ENCODE peak calls at places on chromosomes 2 and 18, in four cellular contexts. E is K562, O is neuronal stem cell, J is H1. M is an unnamed sample.

GRCh38 chr2:28074127-28074526 is 183.6 kb downstream of the BABAM2 start:
- DNase-seq in E (no peak), O (no peak), J (no peak), M (no peak)

GRCh38 chr2:112162956-112163355 is 24.8 kb downstream of the FBLN7 start:
- DNase-seq in E (no peak), O (no peak), J (no peak), M (peak; percentile 10)

GRCh38 chr2:65545818-65546217 is 113.4 kb upstream of the SPRED2 start:
- DNase-seq in E (no peak), O (no peak), J (no peak), M (no peak)

GRCh38 chr2:229575569-229576315 is 138.6 kb downstream of the DNER start:
- DNase-seq in E (no peak), O (no peak), J (no peak), M (no peak)

GRCh38 chr18:11664286-11664685 is 24.8 kb upstream of the GNAL start:
- DNase-seq in E (no peak), O (no peak), J (no peak), M (no peak)

GRCh38 chr18:79393626-79394401 is 1.9 kb upstream of the NFATC1 start:
- DNase-seq in E (peak; percentile 70), O (no peak), J (peak; percentile 78), M (peak; percentile 78)

GRCh38 chr2:38978908-38979307 is 89.2 kb downstream of the ARHGEF33 start:
- DNase-seq in E (no peak), O (no peak), J (no peak), M (no peak)

GRCh38 chr2:82344670-82345069 is 2040.1 kb upstream of the LRRTM1 start:
- DNase-seq in E (peak; percentile 5), O (no peak), J (no peak), M (peak; percentile 30)

GRCh38 chr2:121297217-121297830 is 12.3 kb upstream of the TFCP2L1 start:
- DNase-seq in E (peak; percentile 41), O (no peak), J (no peak), M (peak; percentile 71)

DNA sequence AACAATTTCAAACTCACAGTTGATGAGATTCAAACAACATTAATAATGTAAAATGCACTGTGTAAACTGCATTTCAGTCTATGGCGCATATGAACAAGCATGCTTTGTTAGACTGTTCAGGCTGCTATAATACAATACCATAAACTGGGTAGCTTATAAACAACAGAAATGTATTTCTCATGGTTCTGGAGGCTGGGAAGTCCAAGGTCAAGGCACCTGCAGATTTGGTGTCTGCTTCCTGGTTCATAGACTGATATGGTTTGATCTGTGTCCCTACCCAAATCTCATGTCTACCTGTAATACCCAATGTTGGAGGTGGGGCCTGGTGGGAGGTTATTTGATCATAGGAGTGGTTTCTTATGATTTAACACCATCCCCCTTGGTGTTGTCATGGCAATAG is 148.1 kb upstream of the SERPINE2 start:
- DNase-seq in E (no peak), O (no peak), J (no peak), M (no peak)
- H3K4me2 ChIP-seq in E (no peak overlapping the region), O (no peak overlapping the region), J (no peak overlapping the region), M (no peak overlapping the region)

GRCh38 chr2:170817247-170817998 is 736 bp downstream of the GAD1 start:
- DNase-seq in E (peak; percentile 36), O (peak; percentile 12), J (peak; percentile 76), M (peak; percentile 51)

GRCh38 chr2:170817999-170818293 is 1.3 kb downstream of the GAD1 start:
- DNase-seq in E (no peak), O (peak; percentile 44), J (peak; percentile 80), M (no peak)

GRCh38 chr2:170816499-170817246 is at the start of gene GAD1:
- DNase-seq in E (peak; percentile 87), O (peak; percentile 33), J (peak; percentile 79), M (peak; percentile 68)

GRCh38 chr2:170819941-170820646 is 3.4 kb downstream of the GAD1 start:
- DNase-seq in E (no peak), O (peak; percentile 31), J (peak; percentile 79), M (peak; percentile 83)

DNA sequence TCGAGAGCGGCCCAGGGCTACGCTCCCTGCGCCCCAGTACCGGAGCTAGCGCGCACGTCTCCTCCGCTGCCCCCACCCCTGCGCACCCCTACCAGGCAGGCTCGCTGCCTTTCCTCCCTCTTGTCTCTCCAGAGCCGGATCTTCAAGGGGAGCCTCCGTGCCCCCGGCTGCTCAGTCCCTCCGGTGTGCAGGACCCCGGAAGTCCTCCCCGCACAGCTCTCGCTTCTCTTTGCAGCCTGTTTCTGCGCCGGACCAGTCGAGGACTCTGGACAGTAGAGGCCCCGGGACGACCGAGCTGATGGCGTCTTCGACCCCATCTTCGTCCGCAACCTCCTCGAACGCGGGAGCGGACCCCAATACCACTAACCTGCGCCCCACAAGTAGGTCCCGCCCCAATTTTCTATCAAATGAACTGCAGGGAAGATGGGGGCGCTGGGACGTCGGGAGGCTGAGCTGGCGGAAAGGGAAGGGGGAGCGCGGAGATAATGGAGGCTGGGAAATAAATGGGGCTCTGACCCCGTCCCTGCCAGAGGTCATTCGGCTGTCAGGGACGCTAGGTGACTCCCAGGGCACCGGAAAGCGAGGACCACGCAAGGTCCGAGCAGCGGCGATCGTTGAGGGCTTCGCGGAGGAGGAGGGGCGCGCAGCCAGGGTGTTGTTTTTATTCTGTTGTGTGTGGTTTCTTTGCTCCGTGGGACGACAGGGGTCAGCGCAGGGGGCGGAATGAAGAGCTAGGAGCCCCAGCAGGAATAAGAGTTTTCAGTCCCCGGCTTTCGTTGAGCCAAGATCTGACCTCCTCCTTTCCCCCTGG is 1.8 kb downstream of the GAD1 start:
- DNase-seq in E (no peak), O (peak; percentile 23), J (peak; percentile 78), M (peak; percentile 55)
- H3K4me1 ChIP-seq in E (peaks cover 69% of the 10 kb centered on the region), O (peaks cover 22% of the 10 kb centered on the region), J (peaks cover 42% of the 10 kb centered on the region), M (peaks cover 2% of the 10 kb centered on the region)

DNA sequence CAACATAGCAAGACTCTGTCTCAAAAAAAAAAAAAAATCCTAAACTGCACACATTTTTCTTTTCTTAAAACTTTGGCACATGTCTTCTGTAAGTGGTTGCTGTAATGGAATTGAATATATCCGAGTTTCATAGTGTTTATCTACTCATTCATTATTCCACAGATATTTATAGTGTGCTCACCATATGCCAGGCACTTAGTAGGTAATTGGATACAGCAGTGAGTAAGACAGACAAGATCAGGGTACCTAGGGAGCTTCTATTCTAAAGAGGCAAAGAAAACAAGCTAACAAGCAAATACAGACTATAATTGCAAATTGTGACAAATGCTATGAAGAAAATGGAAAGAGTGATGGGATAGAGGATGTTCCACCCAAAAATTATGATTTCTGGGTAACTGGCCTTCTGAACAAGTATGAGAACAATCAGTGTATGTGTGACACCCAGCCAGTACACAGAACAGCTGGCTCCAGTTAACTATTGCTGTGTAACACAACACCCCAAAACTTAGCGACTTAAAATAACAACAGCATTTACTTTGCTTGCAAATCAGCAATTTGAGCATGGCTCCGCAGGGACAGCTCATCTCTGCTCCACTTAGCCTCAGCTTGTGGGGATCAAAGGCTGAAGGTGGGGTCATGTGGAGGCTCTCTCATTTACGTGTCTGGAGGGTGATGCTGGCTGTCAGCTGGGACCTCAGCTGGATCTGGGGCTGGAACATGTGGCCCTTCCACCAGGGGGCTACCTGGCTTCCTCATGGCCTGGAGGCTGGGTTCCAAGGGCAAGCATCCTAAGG is 224.9 kb downstream of the INSIG2 start:
- DNase-seq in E (peak; percentile 15), O (no peak), J (peak; percentile 53), M (peak; percentile 76)
- H3K4me2 ChIP-seq in E (no peak overlapping the region), O (no peak overlapping the region), J (peak overlapping the region; percentile 29), M (no peak overlapping the region)

DNA sequence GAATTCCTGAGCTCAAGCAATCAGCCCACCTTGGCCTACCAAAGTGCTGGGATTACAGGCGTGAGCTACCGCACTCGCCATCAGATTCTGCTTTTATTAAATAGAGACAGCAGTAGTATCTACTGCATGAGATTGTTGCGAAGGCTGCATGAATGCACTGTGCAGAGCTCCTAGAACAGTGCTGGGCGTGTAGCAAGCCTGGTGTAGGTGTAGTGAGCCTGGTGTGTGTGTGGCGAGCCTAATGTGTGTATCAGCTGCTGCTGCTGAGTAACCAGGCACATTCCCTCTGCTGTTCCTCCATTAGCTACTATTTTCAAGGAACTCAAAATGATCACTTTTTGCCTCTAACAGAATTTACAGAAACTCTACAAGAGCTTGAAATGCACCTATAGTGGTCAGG is 57.6 kb downstream of the PTPRM start:
- DNase-seq in E (no peak), O (no peak), J (no peak), M (no peak)
- H3K4me1 ChIP-seq in E (no peaks in the 10 kb centered on the region), O (no peaks in the 10 kb centered on the region), J (no peaks in the 10 kb centered on the region), M (no peaks in the 10 kb centered on the region)

GRCh38 chr2:147030966-147031760 is 813.7 kb upstream of the ACVR2A start:
- DNase-seq in E (no peak), O (no peak), J (no peak), M (no peak)
- H3K4me2 ChIP-seq in E (no peak overlapping the region), O (no peak overlapping the region), J (peak overlapping the region; percentile 17), M (no peak overlapping the region)

DNA sequence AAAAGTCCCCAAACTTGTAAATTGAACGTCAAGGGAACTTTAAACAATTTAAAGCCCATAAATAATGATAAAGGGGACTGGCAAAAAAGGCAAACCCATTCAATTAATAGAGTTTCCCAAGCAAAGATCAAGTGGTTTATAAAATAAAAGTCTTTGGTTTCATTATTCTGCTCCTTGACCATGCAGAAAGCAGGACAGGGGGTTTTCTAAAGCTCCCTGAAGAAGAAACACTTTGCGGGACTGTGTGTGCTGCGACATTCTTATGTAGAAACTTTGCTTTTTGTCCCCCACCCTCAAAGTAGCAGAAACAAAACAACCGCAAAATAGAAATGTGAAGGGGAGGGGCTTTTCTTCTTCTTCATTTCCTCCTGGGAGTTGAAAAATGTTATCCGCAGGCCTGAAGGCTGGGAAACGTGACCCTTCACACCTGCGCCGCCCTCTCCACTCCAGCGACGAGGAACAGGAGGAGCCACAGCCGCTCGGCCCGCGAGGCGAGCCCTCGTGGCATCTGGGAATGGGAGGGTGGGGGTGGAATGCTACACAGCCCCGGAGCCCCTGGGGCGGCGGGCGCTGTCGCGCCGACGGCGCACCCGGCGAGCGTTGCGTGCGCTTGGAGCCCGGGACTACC is 4.2 kb upstream of the GBX2 start:
- DNase-seq in E (no peak), O (peak; percentile 29), J (peak; percentile 51), M (no peak)
- H3K4me1 ChIP-seq in E (peaks cover 18% of the 10 kb centered on the region), O (peaks cover 45% of the 10 kb centered on the region), J (peaks cover 40% of the 10 kb centered on the region), M (peaks cover 19% of the 10 kb centered on the region)

GRCh38 chr18:25281522-25281921 is 70.4 kb downstream of the ZNF521 start:
- DNase-seq in E (no peak), O (no peak), J (no peak), M (no peak)
- H3K4me2 ChIP-seq in E (no peak overlapping the region), O (no peak overlapping the region), J (no peak overlapping the region), M (no peak overlapping the region)

DNA sequence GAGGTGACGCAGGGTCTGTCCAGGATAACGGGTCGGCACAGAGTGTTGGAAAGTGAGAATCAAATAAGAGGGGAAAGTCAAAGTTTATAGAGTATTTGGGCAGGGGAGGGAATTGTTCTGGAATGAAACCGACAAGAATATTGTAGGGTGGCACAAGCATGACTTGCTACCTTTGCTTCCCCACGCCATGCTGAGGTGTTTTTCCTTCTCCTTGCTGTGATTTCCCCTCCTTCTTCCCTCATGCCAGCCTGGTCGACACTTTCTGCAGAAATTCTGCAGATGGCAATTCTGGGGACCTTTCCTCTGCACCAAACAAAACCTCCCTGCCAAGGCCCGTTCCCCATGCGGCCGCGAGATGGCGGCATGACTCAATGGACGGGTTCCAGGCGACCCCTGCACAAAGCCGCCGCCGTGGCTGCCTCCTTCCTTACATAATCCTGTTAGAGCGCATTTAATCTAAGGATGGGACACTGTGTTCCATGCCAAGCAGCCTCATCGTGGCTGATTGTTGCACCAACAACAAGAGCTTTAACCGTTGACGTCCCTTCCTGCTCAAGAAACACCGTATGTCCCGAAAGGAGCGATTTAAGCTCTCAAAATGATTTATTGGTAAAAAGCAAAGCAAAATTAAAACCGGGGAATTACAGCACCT is at the start of gene MRO:
- DNase-seq in E (peak; percentile 82), O (peak; percentile 78), J (peak; percentile 91), M (peak; percentile 84)
- H3K4me1 ChIP-seq in E (peaks cover 9% of the 10 kb centered on the region), O (peaks cover 22% of the 10 kb centered on the region), J (peaks cover 6% of the 10 kb centered on the region), M (peaks cover 2% of the 10 kb centered on the region)